ENCODE peak calls at places on chromosomes 13 and 19, in ten cellular contexts. Y is glutamatergic neuron, E is K562, C is BE2C, O is GM13976, B is SK-N-SH, X is nephron progenitor cell, W is AG09309, P is kidney epithelial cell, K is PC-9. U is an unnamed sample.

GRCh38 chr19:9323557-9323918 is 441 bp upstream of the ZNF559 start:
- DNase-seq in Y (peak; percentile 27), E (peak; percentile 55), C (peak; percentile 76), O (peak; percentile 50), B (peak; percentile 66), X (no peak), W (peak; percentile 51), P (peak; percentile 61), K (peak; percentile 85), U (peak; percentile 48)

GRCh38 chr13:111005808-111006494 is 91.1 kb upstream of the ANKRD10 start:
- DNase-seq in Y (no peak), E (no peak), C (no peak), O (no peak), B (no peak), X (peak; percentile 26), W (no peak), P (no peak), K (no peak), U (no peak)

GRCh38 chr13:113822956-113823744 is 40.7 kb downstream of the GAS6 start:
- DNase-seq in Y (no peak), E (no peak), C (no peak), O (no peak), B (no peak), X (no peak), W (no peak), P (no peak), K (no peak), U (no peak)

GRCh38 chr19:30402790-30403189 is 30.6 kb downstream of the ZNF536 start:
- DNase-seq in Y (no peak), E (no peak), C (no peak), O (no peak), B (no peak), X (no peak), W (no peak), P (no peak), K (no peak), U (no peak)

GRCh38 chr13:44967656-44968451 is 21.4 kb downstream of the NUFIP1 start:
- DNase-seq in Y (no peak), E (no peak), C (no peak), O (no peak), B (no peak), X (no peak), W (no peak), P (no peak), K (peak; percentile 35), U (no peak)

GRCh38 chr19:17243854-17244617 is 1.7 kb downstream of the NR2F6 start:
- DNase-seq in Y (peak; percentile 83), E (peak; percentile 46), C (peak; percentile 76), O (no peak), B (peak; percentile 71), X (peak; percentile 70), W (no peak), P (no peak), K (peak; percentile 54), U (no peak)

GRCh38 chr19:16289594-16289993 is 35.0 kb upstream of the KLF2 start:
- DNase-seq in Y (no peak), E (no peak), C (no peak), O (no peak), B (no peak), X (no peak), W (no peak), P (no peak), K (peak; percentile 52), U (no peak)

GRCh38 chr19:2049741-2050348 is 1.2 kb downstream of the MKNK2 start:
- DNase-seq in Y (peak; percentile 68), E (peak; percentile 53), C (peak; percentile 71), O (peak; percentile 71), B (peak; percentile 71), X (peak; percentile 53), W (no peak), P (no peak), K (peak; percentile 73), U (no peak)

GRCh38 chr13:109036091-109036490 is 406.7 kb downstream of the MYO16 start:
- DNase-seq in Y (no peak), E (no peak), C (no peak), O (no peak), B (no peak), X (no peak), W (no peak), P (no peak), K (no peak), U (no peak)

GRCh38 chr19:56837492-56837891 is 3.0 kb downstream of the PEG3 start:
- DNase-seq in Y (peak; percentile 80), E (no peak), C (peak; percentile 34), O (no peak), B (peak; percentile 68), X (no peak), W (no peak), P (peak; percentile 47), K (no peak), U (no peak)
- TF ChIP-seq CTCF in Y (peak; percentile 71), E (no peak), C (peak; percentile 36), O (peak; percentile 10), B (peak; percentile 39), X (no peak), W (no peak), P (peak; percentile 46), K (peak; percentile 23), U (no peak)

GRCh38 chr19:3276341-3276799 is 51.9 kb downstream of the CELF5 start:
- DNase-seq in Y (peak; percentile 66), E (peak; percentile 83), C (peak; percentile 77), O (no peak), B (peak; percentile 86), X (peak; percentile 78), W (no peak), P (no peak), K (peak; percentile 69), U (no peak)

GRCh38 chr19:3272952-3273351 is 48.5 kb downstream of the CELF5 start:
- DNase-seq in Y (no peak), E (no peak), C (no peak), O (no peak), B (no peak), X (no peak), W (no peak), P (no peak), K (no peak), U (no peak)

GRCh38 chr19:3274245-3275067 is 50.0 kb downstream of the CELF5 start:
- DNase-seq in Y (no peak), E (no peak), C (no peak), O (no peak), B (no peak), X (no peak), W (no peak), P (no peak), K (no peak), U (no peak)

GRCh38 chr19:3275583-3276340 is 51.3 kb downstream of the CELF5 start:
- DNase-seq in Y (peak; percentile 95), E (peak; percentile 99), C (peak; percentile 99), O (peak; percentile 99), B (peak; percentile 100), X (peak; percentile 96), W (no peak), P (no peak), K (peak; percentile 68), U (peak; percentile 46)

DNA sequence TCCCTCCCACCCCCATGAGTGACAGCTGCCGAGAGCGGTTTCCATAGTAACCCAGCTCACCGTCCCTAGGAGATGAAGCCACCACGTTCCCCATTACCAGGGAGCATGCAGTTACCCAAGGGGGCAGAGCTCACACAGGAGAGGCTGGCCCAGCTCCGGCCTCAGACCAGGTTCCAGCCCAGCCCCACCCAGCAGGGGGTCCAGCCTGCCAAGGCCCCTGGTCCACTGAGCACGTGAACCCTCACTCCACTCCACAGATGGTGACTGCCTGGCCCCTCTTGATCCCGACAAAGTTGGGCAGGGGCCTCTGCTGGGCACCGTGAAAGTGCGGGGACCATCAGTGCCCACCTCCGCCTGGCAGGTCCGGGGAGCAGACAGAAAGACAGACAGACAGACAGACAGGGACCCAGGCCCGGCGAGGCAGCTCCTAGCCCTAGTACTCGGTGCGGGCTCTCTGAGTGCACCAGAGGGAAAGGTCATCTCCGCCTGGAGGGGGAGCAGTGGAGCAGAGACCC is 50.7 kb downstream of the CELF5 start:
- DNase-seq in Y (peak; percentile 87), E (peak; percentile 45), C (peak; percentile 46), O (peak; percentile 84), B (no peak), X (peak; percentile 72), W (no peak), P (no peak), K (no peak), U (no peak)
- TF ChIP-seq CTCF in Y (no peak), E (no peak), C (peak; percentile 74), O (peak; percentile 69), B (peak; percentile 64), X (peak; percentile 42), W (peak; percentile 48), P (no peak), K (no peak), U (peak; percentile 52)

DNA sequence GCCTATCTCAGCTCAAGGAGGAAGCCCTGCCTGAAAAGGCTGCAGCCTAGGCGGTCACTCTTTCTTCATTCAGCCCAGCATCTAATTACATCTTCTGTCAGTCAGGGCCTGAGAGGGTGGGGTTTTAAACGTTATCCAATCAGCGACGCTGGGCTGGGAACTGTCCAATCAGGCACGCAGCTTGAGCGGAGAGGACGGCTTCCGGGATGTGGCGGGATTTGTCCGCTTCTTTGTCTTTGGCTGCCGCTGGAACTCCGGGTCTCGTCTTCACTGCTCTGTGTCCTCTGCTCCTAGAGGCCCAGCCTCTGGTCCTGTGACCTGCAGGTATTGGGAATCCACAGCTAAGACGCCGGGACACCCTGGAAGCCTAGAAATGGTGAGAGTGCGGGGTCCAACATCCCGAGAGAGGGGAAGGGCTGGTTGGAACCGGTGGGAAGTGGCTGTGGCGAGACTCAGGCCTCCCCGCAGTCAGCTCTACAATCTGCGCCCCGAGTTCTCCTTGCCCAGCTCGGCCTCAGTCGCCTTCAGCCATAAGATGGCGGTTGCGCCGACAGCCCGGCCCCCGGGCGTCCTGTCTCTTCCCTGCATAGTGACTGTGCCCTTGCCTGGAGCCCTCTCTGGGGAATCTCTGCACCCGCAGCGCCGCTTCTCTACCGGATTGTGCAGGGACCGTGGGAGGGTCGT is at the start of gene ZNF738:
- DNase-seq in Y (peak; percentile 89), E (peak; percentile 72), C (peak; percentile 93), O (peak; percentile 87), B (peak; percentile 82), X (peak; percentile 84), W (peak; percentile 82), P (peak; percentile 87), K (peak; percentile 94), U (peak; percentile 80)
- TF ChIP-seq CTCF in Y (no peak), E (no peak), C (no peak), O (no peak), B (no peak), X (no peak), W (no peak), P (no peak), K (no peak), U (no peak)

DNA sequence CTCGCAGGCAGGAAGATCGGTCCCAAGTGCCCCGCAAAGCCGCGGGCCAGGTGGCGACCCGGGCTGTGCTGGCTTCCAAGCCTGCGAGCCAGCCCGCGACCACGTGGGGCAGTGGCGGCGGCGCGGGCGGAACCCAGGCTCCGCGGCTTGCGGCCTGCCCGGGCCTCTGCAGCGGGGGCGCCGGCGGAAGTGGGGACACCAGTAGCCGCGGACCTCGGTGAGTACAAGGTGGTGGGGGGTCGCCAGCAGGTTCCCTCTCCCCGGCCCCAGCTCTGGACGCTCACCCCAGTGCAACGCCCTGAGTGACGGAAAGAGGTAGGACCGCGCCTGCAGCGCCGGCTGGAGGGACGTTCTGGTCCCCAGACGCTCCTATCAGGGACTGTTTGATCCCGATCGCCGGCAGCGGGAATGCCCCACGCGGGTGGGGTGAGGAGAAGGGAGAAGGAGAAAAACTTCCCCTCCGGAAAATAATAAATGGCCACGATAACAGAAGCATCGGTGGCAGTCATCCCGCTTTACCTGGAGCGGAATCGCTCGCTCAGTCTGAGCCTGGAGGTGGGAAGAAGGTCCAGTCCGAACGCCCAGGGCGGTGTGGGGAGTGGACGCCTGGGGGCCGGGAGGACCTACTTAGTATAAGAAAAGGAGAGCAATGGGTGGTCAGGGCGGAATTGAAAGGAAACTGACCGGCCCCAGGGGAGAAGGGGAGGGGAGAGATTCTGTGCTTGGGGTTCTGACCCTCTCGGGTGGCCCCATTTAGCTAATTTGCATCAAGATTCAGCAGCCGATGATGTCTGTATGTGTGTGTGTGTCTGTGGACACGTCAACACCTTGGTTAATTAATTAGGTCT is at the start of gene GEMIN7:
- DNase-seq in Y (peak; percentile 92), E (peak; percentile 88), C (peak; percentile 89), O (peak; percentile 85), B (peak; percentile 96), X (peak; percentile 84), W (no peak), P (no peak), K (peak; percentile 64), U (no peak)
- TF ChIP-seq CTCF in Y (no peak), E (peak; percentile 40), C (no peak), O (no peak), B (no peak), X (peak; percentile 14), W (no peak), P (no peak), K (no peak), U (no peak)